ENCODE peak calls at places on chromosomes 1 and 21, in four cellular contexts. U is neural progenitor cell; R is CD4-positive, alpha-beta memory T cell; J is HCT116. X is an unnamed sample. For H3K4me1 and H3K36me3, the result is how much of the 10 kb centered on the place peaks cover.

GRCh38 chr1:60573726-60574409 is 500.3 kb upstream of the C1orf87 start:
- DNase-seq in U (no peak), R (no peak), J (peak), X (no peak)

GRCh38 chr1:8879348-8880067 is 1.0 kb upstream of the ENO1 start:
- DNase-seq in U (no peak), R (no peak), J (no peak), X (no peak)

GRCh38 chr1:246724001-246724724 is at the start of gene SCCPDH:
- DNase-seq in U (peak), R (peak), J (no peak), X (peak)

GRCh38 chr1:39672551-39672947 is 642 bp upstream of the NT5C1A start:
- DNase-seq in U (peak), R (peak), J (no peak), X (no peak)

GRCh38 chr1:228108055-228108690 is 926 bp downstream of the MRPL55 start:
- DNase-seq in U (no peak), R (no peak), J (no peak), X (no peak)

GRCh38 chr1:3011127-3011526 is 10.1 kb upstream of the ACTRT2 start:
- DNase-seq in U (no peak), R (no peak), J (no peak), X (no peak)

GRCh38 chr1:220275430-220275829 is 3.2 kb upstream of the RAB3GAP2 start:
- DNase-seq in U (no peak), R (no peak), J (no peak), X (no peak)

GRCh38 chr1:218346391-218347204 is 1.5 kb downstream of the TGFB2 start:
- DNase-seq in U (peak), R (no peak), J (no peak), X (no peak)

GRCh38 chr1:243471754-243472725 is 216.2 kb downstream of the SDCCAG8 start:
- DNase-seq in U (no peak), R (no peak), J (no peak), X (no peak)

GRCh38 chr1:157092831-157093230 is 6.8 kb downstream of the ETV3L start:
- DNase-seq in U (no peak), R (no peak), J (no peak), X (no peak)

GRCh38 chr1:155940531-155940992 is 876 bp upstream of the RXFP4 start:
- DNase-seq in U (no peak), R (no peak), J (no peak), X (no peak)

GRCh38 chr21:46195595-46196195 is 11.4 kb upstream of the SPATC1L start:
- DNase-seq in U (no peak), R (no peak), J (no peak), X (no peak)

GRCh38 chr1:92482665-92483441 is 3.9 kb downstream of the GFI1 start:
- DNase-seq in U (peak), R (peak), J (no peak), X (no peak)

GRCh38 chr21:42317826-42318746 is 2.9 kb upstream of the TFF3 start:
- DNase-seq in U (no peak), R (no peak), J (no peak), X (no peak)

GRCh38 chr1:156494309-156494895 is 6.2 kb downstream of the MEF2D start:
- DNase-seq in U (no peak), R (no peak), J (no peak), X (no peak)

GRCh38 chr1:229136817-229137216 is 134.1 kb upstream of the RAB4A start:
- DNase-seq in U (no peak), R (no peak), J (no peak), X (no peak)

GRCh38 chr1:46449223-46450159 is 40.1 kb upstream of the DMBX1 start:
- DNase-seq in U (no peak), R (no peak), J (no peak), X (no peak)

GRCh38 chr21:31554511-31555022 is 104.9 kb upstream of the SOD1 start:
- DNase-seq in U (peak), R (peak), J (peak), X (no peak)

GRCh38 chr1:95216292-95216990 is 17.6 kb upstream of the RWDD3 start:
- DNase-seq in U (no peak), R (peak), J (no peak), X (no peak)

GRCh38 chr1:170661646-170662411 is 2.1 kb upstream of the PRRX1 start:
- DNase-seq in U (peak), R (no peak), J (no peak), X (no peak)

GRCh38 chr21:42929969-42930368 is 4.5 kb upstream of the ERVH48-1 start:
- DNase-seq in U (no peak), R (no peak), J (no peak), X (no peak)

GRCh38 chr1:92168657-92169056 is 49.1 kb upstream of the C1orf146 start:
- DNase-seq in U (peak), R (no peak), J (no peak), X (no peak)

GRCh38 chr1:8503842-8504241 is 185.9 kb downstream of the SLC45A1 start:
- DNase-seq in U (no peak), R (no peak), J (no peak), X (no peak)

GRCh38 chr1:238340989-238341388 is 450.3 kb upstream of the ZP4 start:
- DNase-seq in U (no peak), R (no peak), J (no peak), X (no peak)

GRCh38 chr1:10697621-10698160 is 98.8 kb downstream of the CASZ1 start:
- DNase-seq in U (no peak), R (no peak), J (no peak), X (no peak)

GRCh38 chr1:1918901-1919303 is at the start of gene TMEM52:
- DNase-seq in U (no peak), R (no peak), J (no peak), X (peak)

GRCh38 chr1:1920608-1921458 is 1.8 kb upstream of the TMEM52 start:
- DNase-seq in U (no peak), R (no peak), J (no peak), X (no peak)

GRCh38 chr1:1919304-1920056 is 401 bp upstream of the TMEM52 start:
- DNase-seq in U (peak), R (peak), J (peak), X (peak)

GRCh38 chr1:1921459-1921862 is 2.4 kb upstream of the TMEM52 start:
- DNase-seq in U (no peak), R (no peak), J (no peak), X (no peak)

GRCh38 chr1:1920057-1920607 is 1.1 kb upstream of the TMEM52 start:
- DNase-seq in U (no peak), R (no peak), J (no peak), X (no peak)
- H3K4me3 ChIP-seq in U (peak), R (peak), J (peak), X (peak)

GRCh38 chr21:38495242-38495641 is 3.0 kb downstream of the ERG start:
- DNase-seq in U (no peak), R (no peak), J (no peak), X (no peak)
- H3K4me1 ChIP-seq in U (under half), R (under half), J (under half), X (under half)

GRCh38 chr1:42239041-42239440 is 74.5 kb upstream of the GUCA2A start:
- DNase-seq in U (no peak), R (no peak), J (no peak), X (no peak)
- H3K36me3 ChIP-seq in U (under half), R (under half), J (under half), X (under half)

GRCh38 chr1:44031900-44032817 is 897 bp upstream of the SLC6A9 start:
- DNase-seq in U (no peak), R (no peak), J (no peak), X (no peak)
- H3K4me3 ChIP-seq in U (peak), R (no peak), J (peak), X (no peak)

GRCh38 chr1:77290576-77290975 is 8.8 kb downstream of the AK5 start:
- DNase-seq in U (no peak), R (no peak), J (no peak), X (no peak)

GRCh38 chr1:77288275-77288674 is 6.5 kb downstream of the AK5 start:
- DNase-seq in U (no peak), R (no peak), J (no peak), X (no peak)

GRCh38 chr1:77287535-77287934 is 5.7 kb downstream of the AK5 start:
- DNase-seq in U (no peak), R (no peak), J (no peak), X (no peak)

DNA sequence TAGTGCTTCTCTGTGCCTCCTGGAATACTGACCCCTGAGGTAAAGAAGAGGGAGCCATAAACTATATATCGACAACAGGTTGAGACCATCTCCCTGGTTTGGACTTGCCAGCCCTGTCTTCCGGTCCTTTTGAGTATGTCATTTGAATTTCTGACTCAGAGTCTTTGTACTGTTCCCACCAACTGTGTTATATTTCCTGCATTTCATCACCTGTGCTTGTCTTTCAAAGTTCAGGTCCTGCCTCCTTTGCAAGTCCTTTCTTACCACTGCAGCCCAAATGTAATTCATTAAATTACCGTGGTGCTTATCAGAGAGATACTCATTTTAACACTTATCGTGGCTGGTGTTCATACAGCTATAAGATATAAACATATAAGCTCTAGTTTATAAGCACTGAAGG is 10.7 kb downstream of the AK5 start:
- DNase-seq in U (no peak), R (no peak), J (no peak), X (no peak)
- H3K4me1 ChIP-seq in U (under half), R (under half), J (under half), X (under half)

GRCh38 chr1:161728376-161729226 is 7.3 kb downstream of the FCRLB start:
- DNase-seq in U (no peak), R (no peak), J (no peak), X (no peak)
- H3K36me3 ChIP-seq in U (under half), R (under half), J (under half), X (under half)

GRCh38 chr1:67687198-67687545 is 2.2 kb downstream of the GADD45A start:
- DNase-seq in U (no peak), R (no peak), J (no peak), X (no peak)
- H3K4me3 ChIP-seq in U (peak), R (no peak), J (peak), X (peak)

DNA sequence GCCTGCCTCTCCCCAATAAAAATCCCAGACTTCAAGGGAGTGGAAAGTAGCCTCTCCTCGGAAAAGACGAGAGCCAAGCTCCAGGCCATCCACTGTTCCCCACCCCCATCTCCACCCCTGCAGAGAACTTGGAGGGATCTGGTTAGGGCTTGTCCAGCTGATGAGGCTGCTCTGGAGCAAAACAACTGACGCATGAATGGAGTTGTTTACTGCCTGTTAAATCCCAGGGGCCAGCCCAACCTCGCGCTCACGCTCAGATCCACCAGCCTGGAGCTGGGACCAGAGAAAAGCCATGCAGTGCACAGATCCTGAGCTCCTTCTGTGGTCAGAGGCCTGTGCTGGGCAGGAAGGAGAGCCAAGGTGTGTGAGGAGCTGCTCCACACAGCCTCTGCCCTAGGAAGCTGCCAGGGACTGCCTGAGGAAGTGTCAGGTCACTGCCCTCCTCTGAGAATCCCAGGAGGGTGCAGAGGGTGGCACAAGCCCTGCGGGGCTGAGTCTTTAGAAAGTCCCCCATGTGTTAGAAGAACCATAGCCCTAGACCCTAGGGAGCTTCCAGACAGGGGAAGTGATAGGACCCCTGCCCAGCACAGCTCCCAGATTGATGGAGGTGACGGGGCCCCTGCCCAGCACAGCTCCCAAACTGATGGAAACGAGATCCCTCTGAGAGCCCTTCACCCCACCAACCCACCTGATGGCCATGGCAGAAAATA is 109.0 kb upstream of the IPO9 start:
- DNase-seq in U (peak), R (no peak), J (no peak), X (no peak)
- H3K4me1 ChIP-seq in U (under half), R (under half), J (under half), X (under half)

X was measured in Caco-2.